ENCODE peak calls at places on chromosomes 2 and 18, in five cellular contexts. G is fibroblast of pulmonary artery, N is substantia nigra, Q is DMS 273 treated with DMSO at 0.1 percent for 48 hours, W is A549. J is an unnamed sample.

GRCh38 chr18:39845086-39845485 is 2109.9 kb upstream of the PIK3C3 start:
- DNase-seq in N (no peak), Q (no peak), G (peak; percentile 21), W (no peak), J (no peak)

GRCh38 chr2:175062787-175063585 is 57.8 kb upstream of the CHN1 start:
- DNase-seq in N (no peak), W (peak; percentile 71), Q (peak; percentile 2), G (no peak), J (no peak)

GRCh38 chr2:222248818-222249217 is 50.0 kb downstream of the PAX3 start:
- DNase-seq in Q (no peak), G (no peak), N (no peak), W (no peak), J (no peak)

GRCh38 chr2:188478724-188479123 is 187.1 kb downstream of the GULP1 start:
- DNase-seq in W (no peak), G (no peak), Q (no peak), N (no peak), J (no peak)

GRCh38 chr2:48414640-48414979 is 115.3 kb upstream of the STON1 start:
- DNase-seq in W (no peak), Q (no peak), N (no peak), G (no peak), J (no peak)

GRCh38 chr18:79866889-79867574 is 69.3 kb downstream of the KCNG2 start:
- DNase-seq in N (no peak), W (peak; percentile 49), Q (no peak), G (peak; percentile 22), J (no peak)

GRCh38 chr2:236166157-236166780 is 1.9 kb downstream of the GBX2 start:
- DNase-seq in W (no peak), N (no peak), Q (no peak), G (peak; percentile 22), J (no peak)

GRCh38 chr2:24048662-24049484 is 668 bp upstream of the FKBP1B start:
- DNase-seq in N (no peak), G (no peak), W (no peak), Q (peak; percentile 10), J (no peak)

GRCh38 chr2:118832071-118832790 is 15.2 kb downstream of the EN1 start:
- DNase-seq in N (no peak), Q (no peak), W (no peak), G (no peak), J (no peak)

GRCh38 chr2:120465989-120466703 is 120.2 kb downstream of the INHBB start:
- DNase-seq in W (no peak), Q (no peak), N (no peak), G (no peak), J (no peak)

GRCh38 chr2:111168528-111168929 is 47.8 kb downstream of the BCL2L11 start:
- DNase-seq in N (no peak), W (peak; percentile 68), G (peak; percentile 59), Q (no peak), J (peak; percentile 57)

GRCh38 chr2:233489143-233489542 is 77.4 kb downstream of the USP40 start:
- DNase-seq in Q (no peak), N (no peak), W (no peak), G (no peak), J (no peak)

GRCh38 chr2:201987426-201987825 is 46.2 kb upstream of the FZD7 start:
- DNase-seq in Q (no peak), W (no peak), N (no peak), G (no peak), J (no peak)

GRCh38 chr2:68426446-68426845 is 40.6 kb downstream of the FBXO48 start:
- DNase-seq in G (no peak), N (no peak), Q (no peak), W (no peak), J (no peak)